ENCODE peak calls at places on chromosomes 3 and 15, in six cellular contexts. Z is Panc1, W is PC-3, O is GM23338, X is right atrium auricular region, E is ascending aorta. Q is an unnamed sample. For H3K4me1 and H3K36me3, the result is how much of the 10 kb centered on the place peaks cover.

GRCh38 chr15:45169608-45170480 is 17.9 kb downstream of the SHF start:
- DNase-seq in Z (no peak), W (no peak), O (peak), X (no peak), E (no peak), Q (no peak)

GRCh38 chr3:179015551-179016020 is 56.0 kb downstream of the ZMAT3 start:
- DNase-seq in Z (peak), W (peak), O (peak), X (no peak), E (no peak), Q (no peak)

GRCh38 chr15:29903785-29904464 is 81.7 kb upstream of the TJP1 start:
- DNase-seq in Z (no peak), W (no peak), O (peak), X (no peak), E (no peak), Q (no peak)

GRCh38 chr15:36688310-36689102 is 109.1 kb downstream of the CDIN1 start:
- DNase-seq in Z (no peak), W (peak), O (no peak), X (no peak), E (no peak), Q (no peak)

GRCh38 chr15:64503197-64503596 is 42.8 kb downstream of the ZNF609 start:
- DNase-seq in Z (no peak), W (no peak), O (peak), X (no peak), E (no peak), Q (no peak)

GRCh38 chr15:88450125-88450798 is 16.9 kb downstream of the MRPL46 start:
- DNase-seq in Z (peak), W (peak), O (peak), X (no peak), E (no peak), Q (peak)

GRCh38 chr3:16838561-16838960 is 46.2 kb upstream of the PLCL2 start:
- DNase-seq in Z (no peak), W (no peak), O (no peak), X (no peak), E (no peak), Q (no peak)

GRCh38 chr3:158700559-158700958 is 28.1 kb upstream of the LXN start:
- DNase-seq in Z (no peak), W (peak), O (no peak), X (no peak), E (no peak), Q (no peak)

GRCh38 chr15:27826902-27827321 is 272.2 kb downstream of the OCA2 start:
- DNase-seq in Z (no peak), W (peak), O (no peak), X (peak), E (no peak), Q (no peak)

GRCh38 chr3:141275032-141275422 is 43.4 kb downstream of the PXYLP1 start:
- DNase-seq in Z (no peak), W (peak), O (no peak), X (no peak), E (no peak), Q (no peak)

GRCh38 chr3:5002174-5002870 is 23.1 kb downstream of the BHLHE40 start:
- DNase-seq in Z (no peak), W (no peak), O (no peak), X (no peak), E (no peak), Q (no peak)

GRCh38 chr3:194137314-194138097 is 1.6 kb downstream of the HES1 start:
- DNase-seq in Z (no peak), W (peak), O (peak), X (peak), E (no peak), Q (no peak)

GRCh38 chr15:41276821-41277220 is 45.8 kb downstream of the CHP1 start:
- DNase-seq in Z (no peak), W (no peak), O (no peak), X (no peak), E (no peak), Q (no peak)

DNA sequence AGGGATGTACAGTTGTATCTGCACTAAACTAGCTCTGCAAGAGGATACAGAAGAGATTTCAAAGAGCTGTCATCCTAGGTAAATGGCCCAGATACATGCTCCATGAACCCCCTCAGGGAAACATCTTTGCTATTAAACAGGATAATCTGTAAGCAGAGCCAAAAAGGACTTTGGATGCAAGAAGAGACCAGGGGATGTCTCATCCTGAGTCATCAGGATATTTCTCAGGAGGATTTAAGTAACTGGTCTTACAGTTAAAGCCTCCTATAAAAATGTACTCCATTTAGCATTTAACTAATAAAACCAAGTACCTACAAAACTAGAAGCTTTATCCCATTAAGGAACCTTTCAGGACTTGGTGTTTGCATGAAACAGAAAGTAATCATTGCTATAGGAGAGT is 48.2 kb upstream of the PHLDB2 start:
- DNase-seq in Z (no peak), W (peak), O (no peak), X (no peak), E (no peak), Q (no peak)
- H3K4me1 ChIP-seq in Z (under half), W (half or more), O (under half), X (under half), E (under half), Q (half or more)

DNA sequence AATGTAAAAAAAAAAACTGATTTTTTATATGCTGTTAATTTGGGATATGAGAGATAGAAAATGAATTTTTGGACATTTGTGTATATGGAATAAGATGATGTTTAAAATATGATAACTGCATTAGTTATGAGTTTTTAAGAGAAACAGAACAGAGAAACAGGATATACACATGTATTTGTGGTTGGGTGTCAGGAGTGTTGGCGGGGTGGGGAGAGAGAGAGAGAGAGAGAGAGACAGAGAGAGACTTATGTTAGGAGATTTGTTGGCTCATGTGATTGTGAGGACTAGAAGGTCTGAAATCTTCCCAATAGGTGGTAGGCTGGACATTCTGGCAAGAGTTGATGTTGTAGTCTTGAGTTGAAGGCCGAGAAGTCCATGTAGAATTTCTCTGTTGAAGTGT is 1121.6 kb upstream of the GBE1 start:
- DNase-seq in Z (no peak), W (no peak), O (no peak), X (no peak), E (no peak), Q (no peak)
- H3K36me3 ChIP-seq in Z (under half), W (under half), O (under half), X (under half), E (under half), Q (under half)

GRCh38 chr15:80309769-80310384 is 57.9 kb upstream of the CTXND1 start:
- DNase-seq in Z (no peak), W (peak), O (peak), X (no peak), E (no peak), Q (no peak)
- TF ChIP-seq CTCF in Z (peak), W (peak), O (peak), X (no peak), E (no peak), Q (peak)

GRCh38 chr15:67180514-67181191 is 73.8 kb downstream of the AAGAB start:
- DNase-seq in Z (no peak), W (no peak), O (peak), X (no peak), E (no peak), Q (no peak)
- H3K4me1 ChIP-seq in Z (half or more), W (under half), O (under half), X (under half), E (under half), Q (under half)

GRCh38 chr15:49134683-49135341 is 20.6 kb downstream of the COPS2 start:
- DNase-seq in Z (no peak), W (no peak), O (no peak), X (no peak), E (no peak), Q (no peak)

GRCh38 chr15:49135893-49136292 is 19.5 kb downstream of the COPS2 start:
- DNase-seq in Z (no peak), W (peak), O (no peak), X (no peak), E (no peak), Q (no peak)

GRCh38 chr15:49135342-49135857 is 20.0 kb downstream of the COPS2 start:
- DNase-seq in Z (no peak), W (no peak), O (no peak), X (no peak), E (no peak), Q (no peak)

DNA sequence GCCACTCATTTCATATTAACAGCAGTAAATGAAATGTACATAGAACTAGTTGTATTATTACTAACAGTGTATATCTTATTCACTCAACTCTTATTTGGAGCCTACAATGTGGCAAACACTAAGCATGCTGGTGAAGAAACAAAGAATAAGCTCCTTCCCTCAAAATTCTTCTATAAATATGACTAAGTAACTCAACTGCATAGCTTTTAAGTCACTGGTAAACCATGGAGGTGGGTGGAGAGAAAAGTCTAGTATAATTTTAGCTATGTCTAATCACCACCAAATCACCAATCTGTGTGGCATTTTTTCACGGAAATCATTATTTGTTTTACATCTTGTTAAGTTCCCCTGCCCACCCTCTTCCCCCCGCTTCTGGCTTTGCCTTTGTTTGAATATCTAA is 17.5 kb downstream of the COPS2 start:
- DNase-seq in Z (no peak), W (peak), O (no peak), X (no peak), E (no peak), Q (no peak)
- H3K36me3 ChIP-seq in Z (half or more), W (under half), O (half or more), X (half or more), E (half or more), Q (half or more)

GRCh38 chr3:106336619-106337018 is 467.8 kb upstream of the CBLB start:
- DNase-seq in Z (no peak), W (no peak), O (no peak), X (no peak), E (no peak), Q (no peak)
- TF ChIP-seq CTCF in Z (no peak), W (no peak), O (no peak), X (no peak), E (no peak), Q (no peak)

GRCh38 chr3:114718071-114718896 is 424.5 kb downstream of the TIGIT start:
- DNase-seq in Z (no peak), W (no peak), O (no peak), X (no peak), E (no peak), Q (no peak)

GRCh38 chr3:114714237-114714636 is 420.4 kb downstream of the TIGIT start:
- DNase-seq in Z (no peak), W (no peak), O (peak), X (no peak), E (no peak), Q (no peak)

GRCh38 chr3:114714957-114715356 is 421.1 kb downstream of the TIGIT start:
- DNase-seq in Z (no peak), W (no peak), O (no peak), X (no peak), E (no peak), Q (no peak)

GRCh38 chr3:114718897-114719208 is 425.0 kb downstream of the TIGIT start:
- DNase-seq in Z (no peak), W (no peak), O (no peak), X (no peak), E (no peak), Q (no peak)

DNA sequence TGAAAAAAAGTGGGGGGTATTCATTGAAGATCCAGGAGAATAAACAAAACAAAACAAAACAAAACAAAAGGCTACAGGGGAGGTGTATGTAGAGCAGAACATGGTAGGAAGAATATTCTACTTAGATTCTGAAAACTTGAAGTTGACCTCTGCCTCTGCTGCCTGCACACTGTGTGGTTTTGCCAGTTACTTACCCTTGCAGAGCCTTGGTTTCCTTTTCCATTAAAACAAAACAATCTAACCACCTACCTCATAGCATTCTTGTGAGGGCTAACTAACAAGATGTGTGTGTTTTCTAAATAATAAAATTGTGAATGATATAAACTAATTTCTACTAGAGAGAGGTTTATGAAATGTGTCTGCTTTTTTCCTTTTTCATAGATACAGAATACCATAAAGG is 423.1 kb downstream of the TIGIT start:
- DNase-seq in Z (no peak), W (no peak), O (no peak), X (no peak), E (no peak), Q (no peak)
- H3K4me1 ChIP-seq in Z (under half), W (under half), O (under half), X (under half), E (under half), Q (under half)

GRCh38 chr3:102866845-102867244 is 432.0 kb downstream of the ZPLD1 start:
- DNase-seq in Z (no peak), W (no peak), O (no peak), X (no peak), E (no peak), Q (no peak)
- H3K36me3 ChIP-seq in Z (under half), W (under half), O (under half), X (under half), E (under half), Q (under half)

DNA sequence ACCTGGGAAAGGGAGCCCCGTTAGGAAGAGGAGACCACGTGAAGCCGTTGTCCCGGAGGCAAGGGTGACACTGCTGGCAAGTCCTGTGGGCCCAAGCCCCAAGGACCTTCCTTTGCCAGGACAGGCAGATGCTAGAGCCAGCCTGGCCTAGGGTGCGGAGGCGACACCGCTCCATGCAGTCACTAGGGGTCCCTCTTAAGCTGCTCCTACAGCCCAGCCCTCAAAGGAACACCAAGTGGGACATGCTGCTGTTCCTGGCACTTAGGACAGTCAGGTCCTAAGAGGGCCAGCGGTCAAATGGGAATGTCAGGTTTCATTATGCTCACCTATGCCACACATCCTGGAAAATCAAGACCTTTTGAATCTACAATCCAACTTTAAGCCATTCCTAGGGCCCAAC is 59.7 kb downstream of the RPN1 start:
- DNase-seq in Z (no peak), W (peak), O (peak), X (no peak), E (no peak), Q (no peak)
- TF ChIP-seq CTCF in Z (no peak), W (peak), O (peak), X (no peak), E (no peak), Q (no peak)